ENCODE peak calls at places on chromosomes 16 and 17, in five cellular contexts. V, W, A, P and B are unnamed samples.

GRCh38 chr17:32496348-32497078 is 9.7 kb downstream of the CDK5R1 start:
- DNase-seq in V (no peak), W (no peak), A (no peak), P (no peak), B (no peak)

GRCh38 chr17:29744121-29744520 is 121.4 kb upstream of the CORO6 start:
- DNase-seq in V (no peak), W (no peak), A (no peak), P (no peak), B (no peak)

GRCh38 chr16:11372924-11373306 is 27.7 kb downstream of the RMI2 start:
- DNase-seq in V (no peak), W (no peak), A (no peak), P (no peak), B (no peak)

GRCh38 chr17:47941998-47942490 is 673 bp downstream of the PNPO start:
- DNase-seq in V (no peak), W (no peak), A (peak; percentile 71), P (no peak), B (no peak)

GRCh38 chr17:46264456-46265198 is 30.3 kb upstream of the LRRC37A start:
- DNase-seq in V (no peak), W (peak; percentile 12), A (peak; percentile 56), P (no peak), B (no peak)

GRCh38 chr17:46732133-46732532 is 86.4 kb downstream of the WNT3 start:
- DNase-seq in V (no peak), W (no peak), A (no peak), P (no peak), B (no peak)

GRCh38 chr17:38418693-38419507 is 9.4 kb upstream of the ARHGAP23 start:
- DNase-seq in V (no peak), W (peak; percentile 66), A (no peak), P (no peak), B (no peak)

GRCh38 chr17:57587201-57587870 is 157.8 kb downstream of the CCDC182 start:
- DNase-seq in V (no peak), W (no peak), A (no peak), P (no peak), B (no peak)

GRCh38 chr17:39081851-39082250 is 69.6 kb downstream of the PLXDC1 start:
- DNase-seq in V (no peak), W (no peak), A (no peak), P (no peak), B (no peak)

GRCh38 chr17:78600181-78600651 is 23.0 kb upstream of the DNAH17 start:
- DNase-seq in V (no peak), W (no peak), A (no peak), P (no peak), B (no peak)
- TF ChIP-seq SP1 in V (no peak), W (no peak), A (no peak), P (no peak), B (no peak)

GRCh38 chr16:70438325-70438982 is 446 bp downstream of the ST3GAL2 start:
- DNase-seq in V (peak; percentile 41), W (peak; percentile 84), A (no peak), P (no peak), B (no peak)

GRCh38 chr16:70434489-70435260 is 4.2 kb downstream of the ST3GAL2 start:
- DNase-seq in V (no peak), W (no peak), A (no peak), P (no peak), B (no peak)

GRCh38 chr16:70438983-70439862 is at the start of gene ST3GAL2:
- DNase-seq in V (peak; percentile 98), W (peak; percentile 95), A (peak; percentile 93), P (peak; percentile 74), B (peak; percentile 95)

GRCh38 chr16:70437017-70437581 is 1.8 kb downstream of the ST3GAL2 start:
- DNase-seq in V (peak; percentile 68), W (peak; percentile 64), A (peak; percentile 57), P (no peak), B (peak; percentile 67)

DNA sequence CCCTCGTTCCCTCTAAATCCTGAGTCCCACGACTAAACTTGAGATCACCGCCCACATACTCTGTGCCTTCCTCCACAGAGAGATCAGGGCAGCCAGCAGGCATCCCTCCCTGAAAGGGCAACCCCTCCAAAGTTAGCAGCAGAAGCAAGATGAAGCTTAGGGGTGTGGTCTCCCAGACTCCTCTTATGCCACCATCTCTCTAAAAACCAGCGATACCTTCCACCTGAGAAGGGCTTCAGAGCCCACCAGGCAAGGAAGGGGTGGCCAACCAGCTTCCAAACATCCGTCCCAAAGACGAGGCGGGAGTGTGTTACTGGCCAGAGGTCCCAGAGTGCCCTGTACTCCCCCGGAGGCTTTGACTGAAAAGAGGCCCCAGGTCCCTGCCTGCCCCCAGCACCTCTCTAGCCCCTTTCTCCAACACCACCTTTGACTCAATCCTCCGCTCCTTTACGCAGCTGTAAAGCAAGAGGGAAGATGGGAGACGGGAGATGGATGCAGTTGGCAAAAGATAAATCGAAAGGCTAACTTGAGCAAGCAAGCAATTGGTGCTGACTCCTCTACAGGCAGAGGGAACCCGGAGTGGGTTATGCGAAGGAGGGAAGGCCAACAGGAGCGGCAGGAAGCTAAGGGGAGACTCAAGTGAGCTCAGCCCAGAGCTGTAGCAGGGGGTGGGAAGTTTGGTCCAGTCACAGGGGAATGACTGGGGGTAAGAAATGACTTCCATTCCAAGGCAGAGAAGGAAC is 1.1 kb downstream of the ST3GAL2 start:
- DNase-seq in V (no peak), W (peak; percentile 25), A (no peak), P (no peak), B (peak; percentile 63)
- TF ChIP-seq ATF2 in V (no peak), W (no peak), A (no peak), P (no peak), B (no peak)

GRCh38 chr17:76811028-76811427 is 57.2 kb upstream of the MGAT5B start:
- DNase-seq in V (no peak), W (no peak), A (no peak), P (no peak), B (no peak)
- TF ChIP-seq SP1 in V (no peak), W (no peak), A (no peak), P (no peak), B (no peak)

GRCh38 chr17:14407541-14407940 is 106.7 kb downstream of the HS3ST3B1 start:
- DNase-seq in V (no peak), W (no peak), A (no peak), P (no peak), B (no peak)
- TF ChIP-seq ATF2 in V (no peak), W (no peak), A (no peak), P (no peak), B (no peak)

GRCh38 chr17:65434878-65435277 is 126.6 kb downstream of the AXIN2 start:
- DNase-seq in V (no peak), W (no peak), A (no peak), P (no peak), B (no peak)

GRCh38 chr17:65436871-65437270 is 124.6 kb downstream of the AXIN2 start:
- DNase-seq in V (no peak), W (no peak), A (no peak), P (no peak), B (no peak)

GRCh38 chr17:65433157-65433556 is 128.3 kb downstream of the AXIN2 start:
- DNase-seq in V (no peak), W (no peak), A (no peak), P (no peak), B (no peak)

GRCh38 chr17:65433592-65433991 is 127.9 kb downstream of the AXIN2 start:
- DNase-seq in V (no peak), W (no peak), A (no peak), P (no peak), B (no peak)

DNA sequence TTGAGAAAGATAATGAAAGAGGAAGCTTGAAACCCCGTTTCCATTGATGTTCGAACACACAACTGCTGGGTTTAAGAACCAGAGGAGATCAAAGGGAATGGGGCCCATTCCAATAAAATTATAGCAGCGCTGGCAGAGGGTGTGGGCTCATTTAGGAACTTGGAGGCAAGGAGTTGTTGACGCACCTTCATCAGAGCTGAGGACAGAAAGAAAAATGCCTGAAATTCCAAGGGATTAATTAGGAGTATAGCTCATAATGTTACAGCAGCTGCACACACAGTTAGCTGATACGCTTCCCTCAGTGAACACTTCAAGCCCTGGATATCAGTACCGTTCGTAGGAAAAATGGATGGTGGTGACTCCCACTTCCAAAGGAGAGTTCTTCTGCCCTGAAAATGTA is 127.2 kb downstream of the AXIN2 start:
- DNase-seq in V (no peak), W (no peak), A (no peak), P (no peak), B (no peak)
- TF ChIP-seq SP1 in V (no peak), W (no peak), A (no peak), P (no peak), B (no peak)

GRCh38 chr16:46923513-46924295 is 39.5 kb downstream of the GPT2 start:
- DNase-seq in V (no peak), W (no peak), A (no peak), P (no peak), B (no peak)
- TF ChIP-seq ATF2 in V (no peak), W (no peak), A (no peak), P (no peak), B (no peak)

DNA sequence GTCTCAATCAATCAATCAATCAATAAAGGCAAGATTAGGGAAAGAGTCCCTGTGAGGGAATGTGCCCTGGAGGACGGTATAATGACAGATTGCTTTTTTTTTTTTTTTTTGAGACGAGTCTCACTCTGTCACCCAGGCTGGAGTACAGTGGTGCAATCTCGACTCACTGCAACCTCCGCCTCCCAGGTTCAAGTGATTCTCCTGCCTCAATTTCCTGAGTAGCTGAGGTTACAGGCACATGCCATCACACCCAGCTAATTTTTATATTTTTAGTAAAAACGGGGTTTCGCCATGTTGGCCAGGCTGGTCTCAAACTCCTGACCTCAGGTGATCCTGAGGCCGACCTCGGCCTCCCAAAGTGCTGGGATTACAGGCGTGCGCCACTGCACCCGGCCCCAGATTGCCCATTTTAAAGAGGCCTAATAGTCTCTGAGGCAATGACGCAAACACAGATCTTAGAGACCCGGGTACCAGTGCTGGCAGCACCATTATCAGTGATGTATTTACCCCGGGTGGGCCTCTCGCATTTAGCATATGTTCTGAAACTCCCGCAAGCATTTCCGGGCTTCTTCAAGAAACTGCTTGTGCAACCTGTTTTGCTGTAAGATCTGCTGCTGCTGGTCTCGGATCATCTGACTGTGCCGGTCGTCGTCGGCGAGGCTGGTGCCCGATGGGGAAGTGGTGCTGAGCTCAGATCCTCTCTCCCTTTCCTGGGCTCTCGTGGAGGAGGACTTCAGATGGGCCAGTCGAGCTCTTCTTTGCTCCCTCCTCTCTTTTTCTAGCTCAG is 12.7 kb downstream of the CEP295NL start:
- DNase-seq in V (no peak), W (no peak), A (no peak), P (no peak), B (no peak)
- TF ChIP-seq SP1 in V (no peak), W (no peak), A (no peak), P (no peak), B (no peak)

DNA sequence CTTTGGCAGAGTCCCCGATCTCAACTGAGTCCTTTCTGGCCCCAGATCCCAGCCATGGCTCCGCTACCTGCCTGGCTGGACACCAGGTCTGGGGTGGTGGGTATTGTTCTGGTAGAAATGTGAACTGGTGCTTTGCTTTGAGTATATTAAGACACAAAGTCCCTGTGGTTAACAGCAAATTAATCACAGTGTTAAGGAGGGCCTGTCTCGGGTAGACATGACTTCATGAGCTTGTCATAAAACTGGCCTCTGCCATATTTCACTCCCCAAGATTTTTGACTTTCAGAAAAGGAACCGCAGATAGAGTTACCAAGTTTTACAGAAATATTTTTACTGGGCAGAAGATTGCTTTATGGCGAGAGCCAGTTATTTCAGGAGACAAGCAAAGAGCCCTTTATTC is 19.5 kb downstream of the NKD1 start:
- DNase-seq in V (no peak), W (no peak), A (no peak), P (no peak), B (no peak)
- TF ChIP-seq ATF2 in V (no peak), W (no peak), A (no peak), P (no peak), B (no peak)